ENCODE peak calls at places on chromosome 22, in five cellular contexts. Z is NCI-H187 treated with DMSO at 0.1 percent for 48 hours, H is M059J, N is GM12891, U is T-helper 2 cell. J is an unnamed sample.

GRCh38 chr22:29056472-29056871 is 5.2 kb downstream of the C22orf31 start:
- DNase-seq in Z (no peak), H (no peak), N (no peak), U (no peak), J (no peak)

GRCh38 chr22:40635008-40635939 is 1.2 kb downstream of the MRTFA start:
- DNase-seq in Z (no peak), H (no peak), N (no peak), U (no peak), J (peak)

GRCh38 chr22:50261615-50262459 is at the start of gene MAPK12:
- DNase-seq in Z (no peak), H (peak), N (peak), U (no peak), J (peak)

GRCh38 chr22:22878801-22879674 is 8.6 kb upstream of the IGLL5 start:
- DNase-seq in Z (no peak), H (no peak), N (no peak), U (no peak), J (no peak)

GRCh38 chr22:28891156-28891733 is 7.9 kb downstream of the ZNRF3 start:
- DNase-seq in Z (no peak), H (no peak), N (no peak), U (no peak), J (no peak)

GRCh38 chr22:50435701-50436115 is 39.1 kb downstream of the SBF1 start:
- DNase-seq in Z (no peak), H (no peak), N (no peak), U (no peak), J (no peak)

GRCh38 chr22:26134654-26135330 is 34.5 kb upstream of the SEZ6L start:
- DNase-seq in Z (no peak), H (peak), N (no peak), U (no peak), J (no peak)

GRCh38 chr22:20063271-20064139 is 16.5 kb upstream of the DGCR8 start:
- DNase-seq in Z (no peak), H (no peak), N (no peak), U (no peak), J (no peak)

GRCh38 chr22:17100621-17101020 is 15.8 kb downstream of the IL17RA start:
- DNase-seq in Z (no peak), H (no peak), N (no peak), U (no peak), J (no peak)

GRCh38 chr22:46250783-46251125 is 661 bp upstream of the CDPF1 start:
- DNase-seq in Z (no peak), H (no peak), N (peak), U (no peak), J (no peak)